ENCODE peak calls at places on chromosomes 5 and 9, in five cellular contexts. H, R, S, W and X are unnamed samples.

GRCh38 chr5:51378778-51379652 is 4.2 kb upstream of the ISL1 start:
- DNase-seq in W (no peak), S (no peak), R (no peak), H (no peak), X (no peak)

GRCh38 chr5:135964670-135965320 is 10.0 kb upstream of the LECT2 start:
- DNase-seq in R (no peak), W (no peak), H (no peak), S (no peak), X (no peak)

GRCh38 chr5:83474170-83474796 is 2.7 kb downstream of the VCAN start:
- DNase-seq in S (peak), R (peak), H (peak), W (peak), X (peak)

GRCh38 chr9:71793386-71794105 is 25.2 kb upstream of the CEMIP2 start:
- DNase-seq in S (no peak), R (no peak), W (no peak), H (no peak), X (no peak)

GRCh38 chr9:4936823-4937222 is 48.2 kb upstream of the JAK2 start:
- DNase-seq in W (no peak), R (no peak), S (no peak), H (no peak), X (no peak)

GRCh38 chr5:68217476-68217984 is 2.0 kb downstream of the PIK3R1 start:
- DNase-seq in S (no peak), W (no peak), R (no peak), H (no peak), X (no peak)

GRCh38 chr5:2190549-2190948 is 307.8 kb upstream of the IRX4 start:
- DNase-seq in W (no peak), S (no peak), H (no peak), R (no peak), X (no peak)

GRCh38 chr5:53039855-53040254 is 50.7 kb downstream of the ITGA2 start:
- DNase-seq in W (no peak), S (no peak), R (no peak), H (no peak), X (no peak)

GRCh38 chr5:44183312-44183711 is 205.9 kb downstream of the FGF10 start:
- DNase-seq in W (no peak), H (no peak), S (no peak), R (no peak), X (no peak)

GRCh38 chr9:117887941-117888340 is 183.7 kb downstream of the TLR4 start:
- DNase-seq in W (no peak), S (no peak), H (no peak), R (no peak), X (no peak)

GRCh38 chr9:76687861-76688374 is 76.3 kb upstream of the PCA3 start:
- DNase-seq in W (no peak), S (peak), H (no peak), R (no peak), X (peak)

GRCh38 chr9:115115924-115116323 is 2.0 kb downstream of the TNC start:
- DNase-seq in W (no peak), R (no peak), H (no peak), S (no peak), X (peak)

GRCh38 chr5:68652507-68652906 is 437.0 kb downstream of the PIK3R1 start:
- DNase-seq in H (no peak), S (no peak), W (no peak), R (no peak), X (no peak)

GRCh38 chr5:98513378-98513777 is 260.1 kb upstream of the RGMB start:
- DNase-seq in S (no peak), H (no peak), W (no peak), R (peak), X (no peak)

GRCh38 chr9:88917375-88917774 is 73.9 kb upstream of the S1PR3 start:
- DNase-seq in S (no peak), R (no peak), H (no peak), W (no peak), X (no peak)

GRCh38 chr5:66960373-66961137 is 236.0 kb downstream of the CD180 start:
- DNase-seq in R (peak), W (no peak), H (no peak), S (no peak), X (no peak)

GRCh38 chr5:87076931-87077330 is 190.8 kb upstream of the RASA1 start:
- DNase-seq in H (no peak), R (no peak), W (no peak), S (no peak), X (no peak)

GRCh38 chr9:82090041-82090440 is 101.5 kb downstream of the SPATA31D1 start:
- DNase-seq in H (no peak), W (no peak), S (no peak), R (no peak), X (no peak)

GRCh38 chr9:806285-807156 is 35.0 kb upstream of the DMRT1 start:
- DNase-seq in S (no peak), W (no peak), R (no peak), H (no peak), X (no peak)

GRCh38 chr5:161966544-161966943 is 101.0 kb upstream of the GABRG2 start:
- DNase-seq in H (no peak), S (no peak), W (no peak), R (no peak), X (no peak)

GRCh38 chr5:158874814-158875213 is 224.9 kb downstream of the EBF1 start:
- DNase-seq in W (no peak), H (no peak), S (no peak), R (no peak), X (no peak)
- H3K4me3 ChIP-seq in W (peak), H (no peak), S (peak), R (no peak), X (no peak)

GRCh38 chr5:127757576-127757975 is 54.4 kb downstream of the CCDC192 start:
- DNase-seq in R (peak), S (no peak), H (no peak), W (no peak), X (no peak)

GRCh38 chr5:127758884-127759283 is 55.7 kb downstream of the CCDC192 start:
- DNase-seq in S (no peak), R (peak), W (no peak), H (no peak), X (no peak)

GRCh38 chr5:127754727-127755126 is 51.5 kb downstream of the CCDC192 start:
- DNase-seq in S (no peak), W (no peak), H (no peak), R (no peak), X (no peak)

DNA sequence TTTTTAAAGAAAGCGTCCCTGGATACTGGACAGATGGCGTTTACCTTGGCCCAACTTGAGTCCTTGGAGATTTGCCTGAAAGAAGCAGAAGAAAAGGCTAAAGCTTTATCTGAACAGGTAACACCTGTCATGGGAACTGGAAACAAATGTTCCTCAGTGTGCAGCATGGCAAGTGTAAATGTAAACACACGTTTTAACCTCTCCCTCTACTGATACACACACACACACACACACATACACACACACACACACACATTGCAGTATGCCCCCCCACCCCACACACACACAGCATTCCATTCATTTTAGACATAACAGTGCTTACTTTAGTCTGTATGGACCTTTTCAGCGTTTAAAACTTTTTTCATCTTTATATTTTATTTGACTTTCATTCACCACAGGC is 51.1 kb downstream of the CCDC192 start:
- DNase-seq in R (no peak), S (no peak), W (no peak), H (no peak), X (no peak)
- H3K4me3 ChIP-seq in R (no peak), S (no peak), W (no peak), H (no peak), X (no peak)

DNA sequence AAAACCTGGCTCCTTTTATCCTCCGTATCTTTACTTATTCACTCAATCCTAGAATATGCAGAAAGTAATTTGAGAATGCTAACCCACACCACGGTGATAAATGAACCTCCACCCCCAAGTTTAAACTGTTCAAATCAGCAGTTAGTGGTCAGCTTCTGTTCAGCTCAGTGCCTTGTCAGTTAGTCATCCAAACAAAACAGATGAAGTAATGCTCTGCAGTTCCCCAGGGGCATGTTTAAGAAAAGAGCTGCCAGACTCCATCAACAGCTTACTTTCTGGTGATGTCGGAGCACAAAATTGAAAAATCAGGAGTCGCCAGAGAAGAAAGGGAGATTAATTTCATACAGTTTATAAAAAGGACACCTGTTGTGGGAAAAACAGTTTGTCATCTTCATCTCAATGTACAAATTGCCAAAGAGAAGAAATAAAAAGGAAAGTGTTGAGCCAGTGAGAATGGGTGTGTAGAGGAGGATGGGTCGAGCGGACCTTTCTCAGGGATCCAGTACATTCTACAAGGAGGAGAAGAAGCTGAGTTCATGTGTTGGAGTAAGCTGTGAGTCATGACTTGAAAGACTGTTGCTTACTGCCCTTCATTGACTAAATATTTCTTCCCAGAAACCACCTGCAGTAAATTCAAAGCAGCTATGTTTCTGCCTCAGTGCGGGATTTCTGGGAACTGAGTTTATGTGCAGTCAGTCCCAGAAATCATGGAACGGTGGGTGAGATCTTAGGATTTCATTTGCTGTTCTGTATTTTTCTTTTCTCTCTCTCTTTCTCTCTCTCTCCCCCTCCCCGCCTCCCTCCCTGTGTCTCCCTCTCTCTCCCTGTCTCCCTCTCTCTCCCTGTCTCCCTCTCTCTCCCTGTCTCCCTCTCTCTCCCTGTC is 13.7 kb downstream of the TRIO start:
- DNase-seq in H (no peak), R (no peak), S (no peak), W (no peak), X (no peak)
- H3K4me3 ChIP-seq in H (no peak), R (no peak), S (peak), W (peak), X (peak)

GRCh38 chr5:124703995-124704394 is 42.4 kb downstream of the ZNF608 start:
- DNase-seq in W (no peak), S (no peak), H (no peak), R (no peak), X (no peak)
- H3K4me3 ChIP-seq in W (no peak), S (no peak), H (no peak), R (no peak), X (no peak)

GRCh38 chr5:141487131-141487530 is 1.8 kb upstream of the PCDHGC5 start:
- DNase-seq in H (no peak), S (no peak), W (no peak), R (no peak), X (no peak)

GRCh38 chr5:141484499-141485304 is at the start of gene PCDHGC4:
- DNase-seq in R (no peak), H (no peak), W (no peak), S (no peak), X (no peak)

GRCh38 chr5:141486091-141486490 is 1.3 kb downstream of the PCDHGC4 start:
- DNase-seq in S (no peak), H (no peak), W (no peak), R (no peak), X (no peak)

GRCh38 chr5:141485305-141486055 is 650 bp downstream of the PCDHGC4 start:
- DNase-seq in H (no peak), S (no peak), R (no peak), W (no peak), X (no peak)

DNA sequence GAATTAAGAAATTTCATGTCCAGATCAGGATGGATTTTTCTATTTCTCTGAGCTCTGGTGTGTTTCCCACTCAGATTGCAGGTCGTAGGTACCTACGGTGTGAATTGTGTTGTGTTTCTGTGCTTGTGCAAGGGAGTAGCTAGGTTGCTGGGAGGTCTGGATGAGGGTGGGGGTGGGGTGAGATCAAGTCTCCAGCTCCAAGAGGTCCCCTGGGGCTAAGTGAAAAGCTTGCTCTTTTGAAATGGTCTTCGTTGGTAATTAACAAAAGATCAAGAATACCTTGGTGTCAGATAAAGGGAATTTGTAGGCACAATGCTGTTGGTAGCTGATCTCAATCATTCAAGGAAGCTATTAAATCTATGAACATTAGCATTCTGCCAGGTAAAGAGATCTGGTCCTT is 988 bp upstream of the PCDHGC4 start:
- DNase-seq in W (no peak), H (no peak), R (no peak), S (no peak), X (no peak)
- H3K4me3 ChIP-seq in W (peak), H (no peak), R (no peak), S (peak), X (no peak)

DNA sequence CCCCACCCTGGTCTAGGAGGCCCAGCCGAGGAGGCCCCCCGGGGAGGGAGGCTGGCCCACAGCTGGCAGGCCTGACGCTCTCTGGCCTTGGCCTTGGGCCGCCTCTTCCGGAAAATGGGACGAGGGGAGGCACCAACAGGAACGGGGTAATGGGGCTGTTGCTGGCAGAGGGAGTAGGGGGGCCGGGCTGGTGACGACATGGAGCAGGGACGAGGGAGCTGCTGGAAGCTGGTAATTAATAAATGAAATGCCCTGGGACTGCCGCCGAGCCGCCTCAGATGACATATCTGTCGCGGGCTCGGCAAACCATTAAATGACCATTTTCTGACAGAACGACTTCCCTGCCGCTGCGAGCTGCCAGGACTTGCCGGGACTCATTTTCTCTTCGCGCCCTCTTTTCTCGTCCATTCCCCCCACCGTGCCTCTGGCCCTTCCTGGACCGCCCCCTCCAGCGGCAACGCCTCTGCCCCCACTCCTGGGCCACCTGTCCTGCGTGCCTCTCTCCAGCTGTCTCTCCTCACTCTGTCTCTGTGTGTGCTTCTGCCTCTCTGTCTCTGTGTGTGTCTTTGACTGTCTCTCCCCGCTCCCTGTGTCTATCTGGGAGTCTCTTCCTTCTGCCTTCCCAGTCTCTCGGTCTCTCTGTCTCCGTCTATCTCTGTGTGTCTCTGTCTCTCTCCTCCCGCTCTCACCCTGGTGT is 215.7 kb downstream of the PAX5 start:
- DNase-seq in H (no peak), W (no peak), S (no peak), R (no peak), X (no peak)
- H3K4me3 ChIP-seq in H (no peak), W (peak), S (peak), R (peak), X (peak)

DNA sequence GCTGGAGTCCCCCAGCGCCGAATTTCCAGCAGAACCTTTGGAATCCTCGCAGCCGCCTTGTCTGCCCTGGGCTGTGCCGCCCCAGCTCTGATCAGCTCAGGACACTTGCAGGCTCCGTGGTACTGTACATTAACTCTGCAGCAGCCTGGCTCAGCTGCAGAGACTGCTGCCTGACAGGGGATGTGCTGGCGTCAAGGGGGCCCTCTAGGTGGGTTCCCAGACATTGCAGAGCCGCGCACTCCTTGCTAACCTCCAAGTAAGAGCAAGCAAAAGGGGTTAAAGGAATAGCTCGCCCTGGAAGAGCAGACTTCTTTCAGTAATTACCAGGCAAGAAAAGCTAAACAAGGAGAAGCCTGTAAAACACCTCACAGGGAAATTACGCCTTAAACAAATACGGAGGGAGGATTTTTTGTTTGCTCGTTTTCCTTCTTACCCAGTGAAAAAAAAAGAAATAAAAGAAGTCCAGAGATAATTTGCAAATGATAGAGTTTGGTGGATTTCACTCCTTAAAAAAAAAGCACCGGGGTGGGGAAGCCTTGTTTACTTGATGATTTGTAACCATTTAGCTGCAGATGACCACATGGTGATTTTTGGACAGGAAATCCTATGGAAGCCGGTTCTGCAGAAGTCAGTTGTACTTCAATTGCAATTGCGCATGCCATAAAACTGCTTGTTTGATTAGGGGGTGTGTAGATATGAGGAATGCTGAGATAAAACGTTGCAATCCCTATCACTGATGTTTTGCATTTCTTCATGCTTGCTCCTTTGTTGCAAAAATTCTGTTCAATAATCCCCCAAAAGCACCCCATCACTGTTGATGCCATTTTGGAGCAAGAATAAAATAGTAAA is 305.8 kb downstream of the PDE4D start:
- DNase-seq in W (peak), R (peak), H (peak), S (no peak), X (no peak)
- H3K4me3 ChIP-seq in W (peak), R (peak), H (peak), S (peak), X (peak)

GRCh38 chr9:136132500-136133050 is 13.9 kb upstream of the TMEM250 start:
- DNase-seq in R (no peak), H (no peak), W (no peak), S (no peak), X (no peak)
- H3K4me3 ChIP-seq in R (no peak), H (no peak), W (peak), S (peak), X (peak)

GRCh38 chr5:178357127-178357526 is 124.5 kb upstream of the PHYKPL start:
- DNase-seq in H (peak), S (no peak), W (peak), R (no peak), X (no peak)

GRCh38 chr5:178353461-178353860 is 120.9 kb upstream of the PHYKPL start:
- DNase-seq in H (no peak), S (no peak), R (no peak), W (no peak), X (no peak)

GRCh38 chr5:178357678-178358077 is 125.1 kb upstream of the PHYKPL start:
- DNase-seq in W (no peak), H (no peak), R (no peak), S (no peak), X (no peak)

GRCh38 chr5:178355662-178356061 is 123.1 kb upstream of the PHYKPL start:
- DNase-seq in H (no peak), W (no peak), S (no peak), R (no peak), X (no peak)

GRCh38 chr5:178356459-178356872 is 123.9 kb upstream of the PHYKPL start:
- DNase-seq in H (no peak), S (no peak), W (peak), R (no peak), X (no peak)
- H3K4me3 ChIP-seq in H (no peak), S (peak), W (peak), R (no peak), X (no peak)

DNA sequence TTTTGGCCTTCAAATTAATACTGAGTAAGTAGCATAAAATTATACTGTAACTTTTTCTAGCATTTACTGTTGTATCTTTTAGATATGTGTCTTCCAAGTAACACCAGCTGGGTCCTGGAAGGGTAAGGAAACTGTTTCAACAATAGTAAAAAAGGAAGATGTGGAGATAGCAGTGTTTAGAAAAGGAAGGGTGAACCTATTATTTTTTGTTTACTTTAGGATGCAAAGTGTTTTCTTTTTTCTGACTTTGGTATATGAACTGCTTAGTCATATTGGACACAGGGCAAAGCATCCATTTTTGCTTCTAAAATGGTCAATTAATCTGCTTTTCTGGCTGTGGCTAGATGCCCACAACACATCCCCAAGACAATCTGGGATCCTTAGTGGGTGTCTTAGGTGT is 5.3 kb downstream of the PKD2L2 start:
- DNase-seq in H (no peak), S (no peak), W (no peak), R (no peak), X (no peak)
- H3K4me3 ChIP-seq in H (no peak), S (no peak), W (no peak), R (no peak), X (no peak)